ENCODE peak calls at places on chromosomes 4 and X, in six cellular contexts. N, D, P, O, W and Y are unnamed samples.
A peak's percentile ranks its signal among the peaks of the same experiment; 100 is the strongest.

GRCh38 chr4:164952551-164952950 is 24.9 kb downstream of the TRIM61 start:
- DNase-seq in O (no peak), W (no peak), D (no peak), N (no peak), P (no peak), Y (no peak)

GRCh38 chr4:3313556-3314228 is 20.9 kb downstream of the RGS12 start:
- DNase-seq in W (no peak), D (no peak), N (no peak), P (no peak), O (no peak), Y (no peak)

GRCh38 chrX:68632491-68632890 is 15.0 kb upstream of the STARD8 start:
- DNase-seq in O (no peak), N (no peak), W (no peak), D (peak; percentile 36), P (no peak), Y (no peak)

GRCh38 chrX:152399395-152399794 is 51.7 kb downstream of the GABRA3 start:
- DNase-seq in P (no peak), O (no peak), N (no peak), W (no peak), D (no peak), Y (no peak)

GRCh38 chrX:35380808-35381700 is 417.1 kb upstream of the MAGEB16 start:
- DNase-seq in O (no peak), N (no peak), P (no peak), D (peak; percentile 1), W (peak; percentile 1), Y (no peak)

GRCh38 chr4:169398294-169398693 is 127.5 kb upstream of the SH3RF1 start:
- DNase-seq in O (no peak), P (no peak), W (no peak), N (no peak), D (peak; percentile 92), Y (no peak)

GRCh38 chrX:134443020-134443419 is 16.9 kb upstream of the HPRT1 start:
- DNase-seq in O (no peak), P (no peak), N (no peak), D (no peak), W (no peak), Y (no peak)

GRCh38 chr4:110193822-110194761 is 4.3 kb downstream of the ELOVL6 start:
- DNase-seq in P (peak; percentile 78), O (peak; percentile 71), N (peak; percentile 69), D (peak; percentile 82), W (peak; percentile 95), Y (peak; percentile 41)

GRCh38 chr4:7451434-7451789 is 16.7 kb upstream of the PSAPL1 start:
- DNase-seq in D (no peak), O (no peak), P (no peak), W (no peak), N (no peak), Y (no peak)

GRCh38 chr4:15682790-15683495 is 1.3 kb downstream of the FAM200B start:
- DNase-seq in O (no peak), W (peak; percentile 7), P (no peak), D (no peak), N (no peak), Y (no peak)

GRCh38 chr4:7458477-7458876 is 23.7 kb upstream of the PSAPL1 start:
- DNase-seq in W (no peak), O (no peak), N (no peak), P (no peak), D (no peak), Y (no peak)

GRCh38 chrX:320126-320783 is 1.7 kb upstream of the GTPBP6 start:
- DNase-seq in O (no peak), W (no peak), D (no peak), P (no peak), N (no peak), Y (no peak)

GRCh38 chrX:11908371-11908770 is 150.3 kb downstream of the MSL3 start:
- DNase-seq in W (no peak), O (peak; percentile 1), P (no peak), D (no peak), N (no peak), Y (no peak)